ENCODE peak calls at places on chromosomes 12 and 14, in seven cellular contexts. K is CD4-positive, alpha-beta T cell; Y is substantia nigra; M is CD4-positive, CD25-positive, alpha-beta regulatory T cell; D is A673; Z is IMR-90; U is brain microvascular endothelial cell. S is an unnamed sample.

GRCh38 chr12:100329800-100330199 is 27.1 kb upstream of the SLC17A8 start:
- DNase-seq in K (no peak), Y (no peak), M (no peak), D (no peak), Z (no peak), U (no peak), S (no peak)

GRCh38 chr14:105867961-105868599 is 341.7 kb downstream of the TMEM121 start:
- DNase-seq in K (no peak), Y (no peak), M (peak), D (no peak), Z (no peak), U (no peak), S (no peak)

GRCh38 chr14:91396959-91397815 is 20.4 kb downstream of the CCDC88C start:
- DNase-seq in K (peak), Y (no peak), M (peak), D (no peak), Z (no peak), U (no peak), S (no peak)

GRCh38 chr12:120000556-120000955 is 11.5 kb downstream of the BICDL1 start:
- DNase-seq in K (no peak), Y (no peak), M (no peak), D (no peak), Z (no peak), U (no peak), S (no peak)

GRCh38 chr12:3770891-3771290 is 18.0 kb upstream of the CRACR2A start:
- DNase-seq in K (no peak), Y (no peak), M (no peak), D (no peak), Z (peak), U (peak), S (peak)

GRCh38 chr12:104226672-104227071 is 11.1 kb downstream of the TXNRD1 start:
- DNase-seq in K (no peak), Y (no peak), M (no peak), D (no peak), Z (peak), U (peak), S (no peak)

GRCh38 chr12:49909826-49910225 is 6.1 kb upstream of the FAIM2 start:
- DNase-seq in K (no peak), Y (no peak), M (no peak), D (no peak), Z (peak), U (no peak), S (no peak)

GRCh38 chr12:19045421-19045820 is 84.1 kb upstream of the PLEKHA5 start:
- DNase-seq in K (no peak), Y (no peak), M (no peak), D (no peak), Z (peak), U (peak), S (no peak)

GRCh38 chr12:40525054-40525453 is 167.2 kb upstream of the CNTN1 start:
- DNase-seq in K (no peak), Y (no peak), M (no peak), D (no peak), Z (no peak), U (no peak), S (no peak)

GRCh38 chr12:47612953-47613352 is 92.9 kb downstream of the RPAP3 start:
- DNase-seq in K (no peak), Y (no peak), M (no peak), D (no peak), Z (no peak), U (no peak), S (no peak)

GRCh38 chr12:110917467-110917866 is 2.9 kb downstream of the MYL2 start:
- DNase-seq in K (no peak), Y (no peak), M (no peak), D (peak), Z (peak), U (peak), S (no peak)

GRCh38 chr14:24092960-24093900 is 881 bp upstream of the PCK2 start:
- DNase-seq in K (no peak), Y (no peak), M (no peak), D (no peak), Z (no peak), U (no peak), S (no peak)

GRCh38 chr12:132411457-132411856 is 78.5 kb upstream of the FBRSL1 start:
- DNase-seq in K (no peak), Y (no peak), M (no peak), D (peak), Z (no peak), U (no peak), S (no peak)

GRCh38 chr12:23368590-23368989 is 580.9 kb downstream of the SOX5 start:
- DNase-seq in K (no peak), Y (no peak), M (no peak), D (no peak), Z (no peak), U (no peak), S (no peak)

GRCh38 chr14:37595809-37596595 is 573 bp downstream of the TTC6 start:
- DNase-seq in K (no peak), Y (no peak), M (no peak), D (no peak), Z (peak), U (no peak), S (peak)

GRCh38 chr12:48454675-48455074 is 17.7 kb upstream of the ANP32D start:
- DNase-seq in K (no peak), Y (no peak), M (no peak), D (peak), Z (peak), U (peak), S (no peak)

GRCh38 chr12:6551063-6551461 is 4.8 kb downstream of the IFFO1 start:
- DNase-seq in K (no peak), Y (no peak), M (no peak), D (no peak), Z (no peak), U (no peak), S (no peak)

GRCh38 chr14:104876251-104876699 is 11.2 kb downstream of the CEP170B start:
- DNase-seq in K (no peak), Y (no peak), M (peak), D (no peak), Z (peak), U (peak), S (no peak)

GRCh38 chr14:90733139-90733808 is 83.0 kb downstream of the TTC7B start:
- DNase-seq in K (no peak), Y (no peak), M (no peak), D (no peak), Z (no peak), U (no peak), S (no peak)

GRCh38 chr12:27109339-27110023 is 27.1 kb upstream of the C12orf71 start:
- DNase-seq in K (no peak), Y (no peak), M (no peak), D (no peak), Z (no peak), U (peak), S (no peak)

GRCh38 chr12:72207756-72208155 is 64.4 kb upstream of the TRHDE start:
- DNase-seq in K (no peak), Y (no peak), M (no peak), D (peak), Z (no peak), U (no peak), S (no peak)

GRCh38 chr14:73462078-73462715 is 3.9 kb upstream of the NUMB start:
- DNase-seq in K (no peak), Y (no peak), M (no peak), D (peak), Z (peak), U (no peak), S (no peak)

GRCh38 chr12:87303396-87304012 is 725.7 kb downstream of the C12orf50 start:
- DNase-seq in K (no peak), Y (no peak), M (no peak), D (no peak), Z (no peak), U (no peak), S (no peak)

GRCh38 chr12:88401153-88401552 is 179.1 kb downstream of the KITLG start:
- DNase-seq in K (no peak), Y (no peak), M (no peak), D (peak), Z (peak), U (peak), S (no peak)

GRCh38 chr12:98758331-98758730 is 113.2 kb downstream of the APAF1 start:
- DNase-seq in K (no peak), Y (peak), M (no peak), D (no peak), Z (peak), U (no peak), S (no peak)

GRCh38 chr12:65607271-65607880 is 216.9 kb upstream of the HMGA2 start:
- DNase-seq in K (no peak), Y (no peak), M (no peak), D (peak), Z (no peak), U (no peak), S (no peak)

GRCh38 chr12:65608319-65608916 is 215.9 kb upstream of the HMGA2 start:
- DNase-seq in K (no peak), Y (no peak), M (no peak), D (no peak), Z (peak), U (peak), S (peak)

GRCh38 chr12:65612440-65612839 is 211.8 kb upstream of the HMGA2 start:
- DNase-seq in K (no peak), Y (no peak), M (no peak), D (no peak), Z (no peak), U (peak), S (no peak)

GRCh38 chr12:65611396-65611795 is 212.9 kb upstream of the HMGA2 start:
- DNase-seq in K (no peak), Y (no peak), M (no peak), D (no peak), Z (no peak), U (no peak), S (no peak)

GRCh38 chr12:65609359-65609771 is 214.9 kb upstream of the HMGA2 start:
- DNase-seq in K (no peak), Y (no peak), M (no peak), D (peak), Z (peak), U (peak), S (peak)
- H3K27ac ChIP-seq in K (no peak), Y (no peak), M (no peak), D (no peak), Z (no peak), U (peak), S (peak)

DNA sequence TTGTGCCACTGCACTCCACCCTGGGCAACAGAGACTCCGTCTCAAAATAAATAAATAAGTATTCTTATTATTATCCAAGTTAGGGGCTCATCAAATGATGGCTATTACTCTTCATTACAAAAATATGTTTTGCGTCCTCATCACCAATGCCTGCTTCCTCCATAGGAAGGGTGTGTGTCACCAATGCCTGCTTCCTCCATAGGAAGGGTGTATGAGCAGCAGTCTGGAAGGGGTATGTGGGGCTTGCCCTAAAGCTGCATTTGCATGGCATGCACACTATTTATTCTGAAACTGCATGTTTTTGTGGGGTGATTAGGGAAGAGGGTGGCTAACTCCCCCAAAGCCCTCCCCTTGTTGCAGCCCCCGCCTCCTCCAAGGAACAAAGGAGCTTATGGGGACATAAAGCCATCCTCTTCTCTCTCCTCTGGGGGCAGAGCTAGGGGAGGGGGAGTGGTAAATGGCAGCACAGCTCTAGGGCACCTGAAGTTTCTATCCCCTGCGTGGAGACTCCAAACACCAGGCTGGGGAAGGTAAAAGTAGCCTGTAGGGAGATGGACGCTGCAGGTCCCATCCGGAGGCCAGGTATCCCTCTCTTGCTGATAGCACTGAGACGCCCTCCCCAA is 1.3 kb downstream of the CAMKK2 start:
- DNase-seq in K (no peak), Y (no peak), M (no peak), D (peak), Z (no peak), U (no peak), S (no peak)
- H3K27ac ChIP-seq in K (no peak), Y (peak), M (no peak), D (peak), Z (no peak), U (no peak), S (no peak)

DNA sequence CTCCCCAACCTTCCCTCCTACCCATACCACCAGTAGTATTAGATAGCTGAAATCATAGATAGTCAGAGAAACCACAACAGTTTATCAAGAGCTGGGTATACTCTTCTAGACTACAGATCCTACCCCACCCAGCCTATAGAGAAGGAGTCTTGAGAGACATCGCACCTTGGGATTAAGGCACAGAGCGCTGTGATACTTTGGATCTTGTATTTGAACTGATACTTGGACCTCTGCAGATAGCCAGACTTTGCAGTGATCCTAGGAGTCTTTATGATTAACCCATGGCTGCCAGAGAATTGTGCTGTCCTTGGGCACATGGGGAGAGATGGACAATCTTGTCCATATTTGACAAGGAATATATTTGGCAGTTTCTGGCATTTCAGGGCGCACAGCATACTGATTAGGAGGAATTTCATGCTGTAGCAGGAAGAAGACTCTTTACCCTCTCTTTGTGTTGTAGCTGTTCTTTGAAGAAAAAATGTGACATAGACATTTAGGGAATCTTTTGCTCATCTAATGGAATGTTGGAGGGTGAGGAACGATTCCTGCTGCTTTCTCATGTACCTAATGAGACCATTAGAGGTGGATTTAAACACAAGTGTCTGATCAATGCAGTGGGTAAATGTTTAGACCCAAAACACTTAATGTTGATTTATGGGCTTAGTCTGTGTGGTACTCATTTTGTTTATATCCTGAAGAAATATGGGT is 1.0 kb downstream of the RBMS2 start:
- DNase-seq in K (no peak), Y (no peak), M (no peak), D (peak), Z (peak), U (peak), S (no peak)
- H3K27ac ChIP-seq in K (no peak), Y (peak), M (no peak), D (peak), Z (peak), U (peak), S (peak)

GRCh38 chr12:130958557-130959140 is 4.9 kb downstream of the ADGRD1 start:
- DNase-seq in K (no peak), Y (no peak), M (no peak), D (no peak), Z (no peak), U (no peak), S (no peak)
- H3K27ac ChIP-seq in K (no peak), Y (no peak), M (no peak), D (no peak), Z (no peak), U (no peak), S (no peak)

GRCh38 chr12:123085046-123085445 is 65.8 kb downstream of the PITPNM2 start:
- DNase-seq in K (no peak), Y (no peak), M (no peak), D (no peak), Z (no peak), U (no peak), S (no peak)
- H3K27ac ChIP-seq in K (no peak), Y (no peak), M (no peak), D (no peak), Z (no peak), U (no peak), S (peak)

GRCh38 chr14:34297786-34298520 is 164.1 kb downstream of the SPTSSA start:
- DNase-seq in K (no peak), Y (no peak), M (no peak), D (no peak), Z (no peak), U (no peak), S (no peak)
- H3K27ac ChIP-seq in K (no peak), Y (no peak), M (no peak), D (no peak), Z (no peak), U (no peak), S (peak)

GRCh38 chr14:64217318-64217717 is 76.9 kb downstream of the ESR2 start:
- DNase-seq in K (no peak), Y (no peak), M (no peak), D (no peak), Z (no peak), U (no peak), S (no peak)
- H3K27ac ChIP-seq in K (no peak), Y (no peak), M (no peak), D (no peak), Z (no peak), U (no peak), S (no peak)

DNA sequence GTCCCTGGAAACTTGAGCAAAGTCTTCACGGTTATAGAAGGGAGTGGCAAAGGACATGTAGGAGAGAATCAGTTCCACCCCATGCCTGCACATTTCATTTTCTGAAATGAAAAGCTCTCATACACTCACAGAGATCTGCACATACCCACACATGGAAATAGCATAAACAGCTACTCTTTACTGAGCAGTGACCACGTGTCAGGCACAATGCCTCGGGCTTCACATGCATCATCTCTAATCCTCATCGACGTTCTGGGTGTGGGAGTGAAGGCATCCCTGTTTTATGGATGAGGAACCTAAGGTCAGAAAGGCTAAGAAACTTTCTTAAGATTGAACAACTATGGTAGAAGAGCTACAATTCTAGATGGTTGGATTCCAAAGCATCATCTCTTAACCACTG is 198.8 kb downstream of the DAD1 start:
- DNase-seq in K (no peak), Y (no peak), M (no peak), D (no peak), Z (no peak), U (no peak), S (no peak)
- H3K27ac ChIP-seq in K (no peak), Y (no peak), M (no peak), D (no peak), Z (no peak), U (no peak), S (peak)